ENCODE peak calls at places on chromosome 13, in ten cellular contexts. W, Y, Z, O, U, I, A, Q, H and X are unnamed samples.
A peak's percentile ranks its signal among the peaks of the same experiment; 100 is the strongest.

GRCh38 chr13:99275093-99275469 is 16.9 kb upstream of the GPR18 start:
- DNase-seq in W (no peak), Y (peak; percentile 87), Z (peak; percentile 84), O (peak; percentile 39), U (no peak), I (peak; percentile 92), A (peak; percentile 50), Q (no peak), H (no peak), X (peak; percentile 69)

GRCh38 chr13:36337938-36338337 is 8.3 kb downstream of the SPART start:
- DNase-seq in W (no peak), Y (no peak), Z (no peak), O (no peak), U (no peak), I (no peak), A (no peak), Q (no peak), H (no peak), X (no peak)

GRCh38 chr13:75792526-75793187 is 156.5 kb downstream of the LMO7 start:
- DNase-seq in W (peak; percentile 85), Y (no peak), Z (no peak), O (no peak), U (no peak), I (peak; percentile 69), A (peak; percentile 50), Q (no peak), H (no peak), X (no peak)

GRCh38 chr13:80605007-80605406 is 264.1 kb upstream of the SPRY2 start:
- DNase-seq in W (no peak), Y (no peak), Z (no peak), O (no peak), U (no peak), I (no peak), A (no peak), Q (no peak), H (no peak), X (no peak)

GRCh38 chr13:64810701-64811258 is 2419.4 kb downstream of the PCDH9 start:
- DNase-seq in W (no peak), Y (peak; percentile 28), Z (peak; percentile 0), O (peak; percentile 62), U (no peak), I (peak; percentile 30), A (peak; percentile 11), Q (no peak), H (no peak), X (no peak)

GRCh38 chr13:41821195-41821594 is 139.7 kb downstream of the VWA8 start:
- DNase-seq in W (no peak), Y (no peak), Z (no peak), O (no peak), U (no peak), I (no peak), A (no peak), Q (no peak), H (no peak), X (no peak)

GRCh38 chr13:28286263-28286662 is 147.9 kb downstream of the PAN3 start:
- DNase-seq in W (no peak), Y (no peak), Z (no peak), O (no peak), U (no peak), I (no peak), A (no peak), Q (no peak), H (no peak), X (no peak)

GRCh38 chr13:105545811-105546210 is 989.7 kb downstream of the EFNB2 start:
- DNase-seq in W (no peak), Y (no peak), Z (no peak), O (no peak), U (no peak), I (no peak), A (no peak), Q (no peak), H (no peak), X (no peak)

GRCh38 chr13:114144606-114145244 is 12.3 kb upstream of the RASA3 start:
- DNase-seq in W (no peak), Y (no peak), Z (no peak), O (no peak), U (no peak), I (no peak), A (no peak), Q (peak; percentile 24), H (no peak), X (no peak)

GRCh38 chr13:45257638-45258338 is 56.9 kb upstream of the KCTD4 start:
- DNase-seq in W (no peak), Y (peak; percentile 24), Z (peak; percentile 42), O (peak; percentile 12), U (no peak), I (peak; percentile 57), A (no peak), Q (no peak), H (no peak), X (no peak)

GRCh38 chr13:40341501-40341900 is 324.9 kb downstream of the FOXO1 start:
- DNase-seq in W (peak; percentile 51), Y (no peak), Z (no peak), O (no peak), U (no peak), I (no peak), A (no peak), Q (no peak), H (no peak), X (no peak)

GRCh38 chr13:83798731-83799130 is 83.5 kb downstream of the SLITRK1 start:
- DNase-seq in W (no peak), Y (no peak), Z (peak; percentile 22), O (peak; percentile 36), U (no peak), I (peak; percentile 45), A (peak; percentile 12), Q (no peak), H (no peak), X (no peak)

GRCh38 chr13:111241006-111241755 is 79.3 kb upstream of the TEX29 start:
- DNase-seq in W (no peak), Y (no peak), Z (no peak), O (no peak), U (no peak), I (no peak), A (no peak), Q (no peak), H (no peak), X (no peak)

GRCh38 chr13:39776439-39776838 is 121.0 kb downstream of the COG6 start:
- DNase-seq in W (no peak), Y (peak; percentile 91), Z (peak; percentile 92), O (peak; percentile 64), U (no peak), I (peak; percentile 97), A (peak; percentile 69), Q (no peak), H (no peak), X (peak; percentile 92)

GRCh38 chr13:85366759-85367417 is 432.3 kb downstream of the SLITRK6 start:
- DNase-seq in W (no peak), Y (peak; percentile 59), Z (no peak), O (peak; percentile 42), U (no peak), I (peak; percentile 17), A (peak; percentile 16), Q (no peak), H (no peak), X (peak; percentile 60)

GRCh38 chr13:23636360-23636759 is 66.1 kb downstream of the TNFRSF19 start:
- DNase-seq in W (no peak), Y (no peak), Z (no peak), O (no peak), U (no peak), I (no peak), A (no peak), Q (no peak), H (no peak), X (no peak)

GRCh38 chr13:49497272-49497671 is 1.5 kb downstream of the PHF11 start:
- DNase-seq in W (no peak), Y (no peak), Z (no peak), O (no peak), U (no peak), I (no peak), A (no peak), Q (no peak), H (no peak), X (no peak)

GRCh38 chr13:110109910-110110309 is 197.0 kb downstream of the COL4A1 start:
- DNase-seq in W (no peak), Y (peak; percentile 91), Z (peak; percentile 96), O (no peak), U (peak; percentile 39), I (peak; percentile 96), A (peak; percentile 94), Q (peak; percentile 92), H (peak; percentile 94), X (peak; percentile 90)
- H3K4me3 ChIP-seq in W (no peak overlapping the region), Y (no peak overlapping the region), Z (no peak overlapping the region), O (no peak overlapping the region), U (no peak overlapping the region), I (no peak overlapping the region), A (no peak overlapping the region), Q (no peak overlapping the region), H (peak overlapping the region; percentile 21), X (no peak overlapping the region)

GRCh38 chr13:47126432-47126831 is 229.6 kb upstream of the HTR2A start:
- DNase-seq in W (peak; percentile 3), Y (no peak), Z (peak; percentile 60), O (no peak), U (no peak), I (no peak), A (peak; percentile 51), Q (no peak), H (no peak), X (no peak)
- TF ChIP-seq CTCF in W (no peak), Y (peak; percentile 14), Z (peak; percentile 22), O (peak; percentile 27), U (no peak), I (no peak), A (peak; percentile 21), Q (no peak), H (no peak), X (peak; percentile 27)

DNA sequence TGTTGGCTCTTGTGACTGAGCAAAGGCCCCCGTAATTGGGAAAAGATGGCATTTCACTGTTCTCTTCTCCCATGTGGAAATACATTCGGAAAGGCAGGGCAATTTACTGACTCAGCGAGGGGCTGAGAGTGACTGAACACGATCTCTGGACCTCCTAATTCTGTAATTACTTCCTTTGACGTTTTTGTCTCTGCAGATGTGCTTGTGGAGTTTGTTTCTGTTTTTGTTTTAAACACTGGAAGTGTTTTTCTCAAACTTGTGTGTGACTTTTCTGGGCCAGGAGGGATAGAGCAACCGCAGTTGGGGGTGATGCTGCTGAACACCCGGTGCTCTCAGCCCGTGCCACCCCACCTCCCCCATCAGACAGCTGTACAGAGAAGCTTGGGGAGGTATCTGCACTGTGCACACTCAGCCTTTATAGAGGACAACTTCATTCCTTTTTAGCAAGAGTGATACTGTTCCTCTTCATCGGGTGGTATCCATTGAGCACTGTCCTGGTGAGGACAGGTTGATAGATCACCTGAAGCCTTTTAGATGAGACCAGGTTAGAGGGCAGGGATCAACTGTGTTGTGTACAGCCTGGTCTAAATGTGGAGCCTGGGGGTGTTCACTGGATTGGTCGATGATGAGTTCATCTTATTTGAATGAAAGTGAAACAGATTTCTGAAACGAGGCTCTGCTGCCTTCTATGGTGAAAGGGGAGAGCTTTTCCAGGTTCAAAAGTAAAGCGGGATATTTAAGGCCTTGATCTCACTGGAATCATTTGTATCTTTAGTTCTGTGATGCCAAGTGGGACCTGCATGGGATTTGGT is 117.4 kb downstream of the ESD start:
- DNase-seq in W (no peak), Y (peak; percentile 58), Z (peak; percentile 89), O (no peak), U (no peak), I (peak; percentile 32), A (peak; percentile 71), Q (no peak), H (no peak), X (peak; percentile 59)
- H3K4me3 ChIP-seq in W (no peak overlapping the region), Y (peak overlapping the region; percentile 1), Z (peak overlapping the region; percentile 39), O (no peak overlapping the region), U (no peak overlapping the region), I (peak overlapping the region; percentile 52), A (no peak overlapping the region), Q (peak overlapping the region; percentile 41), H (peak overlapping the region; percentile 41), X (no peak overlapping the region)

GRCh38 chr13:112711528-112712265 is 21.9 kb downstream of the ATP11A start:
- DNase-seq in W (peak; percentile 88), Y (peak; percentile 90), Z (peak; percentile 97), O (peak; percentile 77), U (peak; percentile 60), I (peak; percentile 98), A (peak; percentile 99), Q (peak; percentile 87), H (peak; percentile 85), X (peak; percentile 88)
- TF ChIP-seq CTCF in W (peak; percentile 36), Y (no peak), Z (peak; percentile 29), O (peak; percentile 44), U (no peak), I (peak; percentile 29), A (peak; percentile 25), Q (peak; percentile 18), H (peak; percentile 29), X (peak; percentile 19)